ENCODE peak calls at places on chromosomes 2 and 18, in seven cellular contexts. One of them, this sample, is unnamed. For H3K9me3, the result is how much of the 10 kb centered on the place peaks cover.

GRCh38 chr2:186503827-186504606 is 18.0 kb downstream of the ZC3H15 start:
- DNase-seq in CD8-positive, alpha-beta T cell: no peak
- DNase-seq in heart right ventricle: no peak
- DNase-seq in colonic mucosa: no peak
- DNase-seq in HepG2: peak
- DNase-seq in RWPE2: no peak
- DNase-seq in transverse colon: no peak
- DNase-seq in this sample: no peak

GRCh38 chr18:11251891-11252270 is 102.5 kb upstream of the PIEZO2 start:
- DNase-seq in RWPE2: no peak
- DNase-seq in colonic mucosa: no peak
- DNase-seq in CD8-positive, alpha-beta T cell: no peak
- DNase-seq in heart right ventricle: no peak
- DNase-seq in HepG2: no peak
- DNase-seq in transverse colon: no peak
- DNase-seq in this sample: no peak

GRCh38 chr2:49255325-49256023 is 101.2 kb upstream of the FSHR start:
- DNase-seq in CD8-positive, alpha-beta T cell: no peak
- DNase-seq in heart right ventricle: no peak
- DNase-seq in transverse colon: no peak
- DNase-seq in RWPE2: no peak
- DNase-seq in colonic mucosa: no peak
- DNase-seq in HepG2: no peak
- DNase-seq in this sample: no peak

GRCh38 chr2:191835539-191836350 is 11.1 kb downstream of the CAVIN2 start:
- DNase-seq in heart right ventricle: no peak
- DNase-seq in CD8-positive, alpha-beta T cell: no peak
- DNase-seq in transverse colon: no peak
- DNase-seq in HepG2: no peak
- DNase-seq in RWPE2: no peak
- DNase-seq in colonic mucosa: no peak
- DNase-seq in this sample: no peak

GRCh38 chr2:140627136-140627535 is 1503.7 kb downstream of the LRP1B start:
- DNase-seq in CD8-positive, alpha-beta T cell: no peak
- DNase-seq in transverse colon: no peak
- DNase-seq in colonic mucosa: no peak
- DNase-seq in RWPE2: no peak
- DNase-seq in heart right ventricle: no peak
- DNase-seq in HepG2: no peak
- DNase-seq in this sample: no peak

GRCh38 chr2:8408560-8409460 is 273.0 kb upstream of the ID2 start:
- DNase-seq in HepG2: no peak
- DNase-seq in CD8-positive, alpha-beta T cell: no peak
- DNase-seq in RWPE2: no peak
- DNase-seq in transverse colon: no peak
- DNase-seq in colonic mucosa: no peak
- DNase-seq in heart right ventricle: no peak
- DNase-seq in this sample: no peak

GRCh38 chr18:12048827-12049175 is 44.8 kb upstream of the ANKRD62 start:
- DNase-seq in transverse colon: no peak
- DNase-seq in CD8-positive, alpha-beta T cell: no peak
- DNase-seq in colonic mucosa: no peak
- DNase-seq in RWPE2: no peak
- DNase-seq in heart right ventricle: no peak
- DNase-seq in HepG2: no peak
- DNase-seq in this sample: no peak

GRCh38 chr2:37586663-37587409 is 84.6 kb downstream of the CDC42EP3 start:
- DNase-seq in colonic mucosa: no peak
- DNase-seq in heart right ventricle: no peak
- DNase-seq in CD8-positive, alpha-beta T cell: no peak
- DNase-seq in transverse colon: no peak
- DNase-seq in HepG2: no peak
- DNase-seq in RWPE2: no peak
- DNase-seq in this sample: no peak

GRCh38 chr2:183123117-183123958 is 905 bp upstream of the NUP35 start:
- DNase-seq in CD8-positive, alpha-beta T cell: no peak
- DNase-seq in heart right ventricle: no peak
- DNase-seq in colonic mucosa: peak
- DNase-seq in RWPE2: no peak
- DNase-seq in HepG2: no peak
- DNase-seq in transverse colon: no peak
- DNase-seq in this sample: no peak

GRCh38 chr2:17976871-17977746 is 98.6 kb downstream of the KCNS3 start:
- DNase-seq in CD8-positive, alpha-beta T cell: no peak
- DNase-seq in heart right ventricle: peak
- DNase-seq in RWPE2: no peak
- DNase-seq in transverse colon: peak
- DNase-seq in colonic mucosa: no peak
- DNase-seq in HepG2: no peak
- DNase-seq in this sample: no peak

GRCh38 chr2:74525717-74526648 is at the start of gene DQX1:
- DNase-seq in transverse colon: peak
- DNase-seq in colonic mucosa: peak
- DNase-seq in HepG2: peak
- DNase-seq in CD8-positive, alpha-beta T cell: no peak
- DNase-seq in RWPE2: no peak
- DNase-seq in heart right ventricle: no peak
- DNase-seq in this sample: no peak

GRCh38 chr18:12401881-12402280 is 5.8 kb upstream of the PRELID3A start:
- DNase-seq in colonic mucosa: peak
- DNase-seq in transverse colon: no peak
- DNase-seq in CD8-positive, alpha-beta T cell: no peak
- DNase-seq in heart right ventricle: no peak
- DNase-seq in HepG2: no peak
- DNase-seq in RWPE2: no peak
- DNase-seq in this sample: no peak

GRCh38 chr2:20348542-20348941 is 2.1 kb downstream of the PUM2 start:
- DNase-seq in CD8-positive, alpha-beta T cell: no peak
- DNase-seq in colonic mucosa: peak
- DNase-seq in RWPE2: no peak
- DNase-seq in heart right ventricle: no peak
- DNase-seq in transverse colon: peak
- DNase-seq in HepG2: no peak
- DNase-seq in this sample: no peak

DNA sequence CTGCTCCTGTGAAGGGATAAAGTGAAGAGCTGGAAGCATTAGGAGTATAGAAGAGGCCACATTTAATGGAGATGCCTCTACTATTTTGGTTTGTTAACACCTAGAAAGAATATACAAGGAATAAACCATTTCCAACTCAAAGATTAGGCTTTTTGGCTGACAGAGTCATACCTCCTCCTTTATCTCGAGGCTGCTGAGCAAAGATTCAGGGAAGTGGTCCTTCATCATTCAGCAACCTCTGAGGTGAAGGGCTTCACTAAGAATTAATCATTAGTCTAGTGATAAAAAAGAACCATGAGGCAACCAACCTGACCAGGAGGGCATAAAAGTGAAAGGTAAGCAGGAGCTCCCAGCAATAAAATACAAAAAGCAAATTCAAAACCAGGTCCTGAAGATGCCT is 25.8 kb downstream of the AAK1 start:
- DNase-seq in colonic mucosa: no peak
- DNase-seq in CD8-positive, alpha-beta T cell: no peak
- DNase-seq in heart right ventricle: no peak
- DNase-seq in HepG2: no peak
- DNase-seq in RWPE2: no peak
- DNase-seq in transverse colon: no peak
- DNase-seq in this sample: no peak
- TF ChIP-seq CTCF in colonic mucosa: no peak
- TF ChIP-seq CTCF in CD8-positive, alpha-beta T cell: no peak
- TF ChIP-seq CTCF in heart right ventricle: no peak
- TF ChIP-seq CTCF in HepG2: no peak
- TF ChIP-seq CTCF in RWPE2: no peak
- TF ChIP-seq CTCF in transverse colon: no peak
- TF ChIP-seq CTCF in this sample: no peak

GRCh38 chr2:106062627-106063026 is 131.5 kb downstream of the UXS1 start:
- DNase-seq in CD8-positive, alpha-beta T cell: peak
- DNase-seq in RWPE2: no peak
- DNase-seq in transverse colon: no peak
- DNase-seq in HepG2: no peak
- DNase-seq in heart right ventricle: peak
- DNase-seq in colonic mucosa: no peak
- DNase-seq in this sample: no peak

GRCh38 chr2:106065983-106066826 is 127.9 kb downstream of the UXS1 start:
- DNase-seq in RWPE2: no peak
- DNase-seq in transverse colon: no peak
- DNase-seq in heart right ventricle: no peak
- DNase-seq in CD8-positive, alpha-beta T cell: no peak
- DNase-seq in colonic mucosa: no peak
- DNase-seq in HepG2: no peak
- DNase-seq in this sample: no peak

GRCh38 chr2:106068415-106068814 is 125.7 kb downstream of the UXS1 start:
- DNase-seq in RWPE2: no peak
- DNase-seq in heart right ventricle: no peak
- DNase-seq in HepG2: no peak
- DNase-seq in colonic mucosa: no peak
- DNase-seq in CD8-positive, alpha-beta T cell: no peak
- DNase-seq in transverse colon: no peak
- DNase-seq in this sample: no peak

GRCh38 chr2:106061971-106062370 is 132.1 kb downstream of the UXS1 start:
- DNase-seq in HepG2: no peak
- DNase-seq in heart right ventricle: no peak
- DNase-seq in transverse colon: no peak
- DNase-seq in RWPE2: no peak
- DNase-seq in colonic mucosa: no peak
- DNase-seq in CD8-positive, alpha-beta T cell: peak
- DNase-seq in this sample: no peak

DNA sequence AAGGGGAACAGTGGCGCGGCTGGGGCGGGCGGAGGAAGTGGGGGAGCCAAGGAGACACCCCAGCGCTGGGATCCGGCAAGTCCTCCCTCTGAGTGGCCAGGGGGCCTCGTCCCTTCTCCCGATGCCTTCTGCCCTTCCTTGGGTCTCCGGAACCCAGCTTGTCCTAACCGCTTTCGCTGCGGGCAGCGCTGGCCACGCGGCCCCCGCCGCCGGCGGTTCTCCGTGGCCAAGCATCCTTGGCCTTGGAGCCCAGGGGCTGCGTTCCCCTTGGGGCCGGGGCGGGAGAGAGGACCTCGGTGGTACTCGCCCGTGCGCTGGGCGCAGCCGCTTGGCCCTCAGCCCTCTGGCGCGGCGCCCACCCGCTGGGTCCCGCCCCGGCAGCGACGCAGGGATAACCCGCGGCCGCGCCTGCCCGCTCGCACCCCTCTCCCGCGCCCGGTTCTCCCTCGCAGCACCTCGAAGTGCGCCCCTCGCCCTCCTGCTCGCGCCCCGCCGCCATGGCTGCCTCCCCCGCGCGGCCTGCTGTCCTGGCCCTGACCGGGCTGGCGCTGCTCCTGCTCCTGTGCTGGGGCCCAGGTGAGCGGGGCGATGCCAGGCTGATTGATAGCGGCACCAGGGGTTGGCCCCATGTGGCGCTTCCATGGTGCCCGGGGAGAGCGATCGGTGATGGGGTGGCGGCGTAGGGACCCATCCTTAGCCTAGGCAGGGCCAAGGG is 128.7 kb downstream of the UXS1 start:
- DNase-seq in transverse colon: no peak
- DNase-seq in RWPE2: no peak
- DNase-seq in colonic mucosa: no peak
- DNase-seq in HepG2: no peak
- DNase-seq in CD8-positive, alpha-beta T cell: peak
- DNase-seq in heart right ventricle: no peak
- DNase-seq in this sample: no peak
- H3K4me3 ChIP-seq in transverse colon: peak
- H3K4me3 ChIP-seq in RWPE2: peak
- H3K4me3 ChIP-seq in colonic mucosa: peak
- H3K4me3 ChIP-seq in HepG2: no peak
- H3K4me3 ChIP-seq in CD8-positive, alpha-beta T cell: peak
- H3K4me3 ChIP-seq in heart right ventricle: peak
- H3K4me3 ChIP-seq in this sample: peak

DNA sequence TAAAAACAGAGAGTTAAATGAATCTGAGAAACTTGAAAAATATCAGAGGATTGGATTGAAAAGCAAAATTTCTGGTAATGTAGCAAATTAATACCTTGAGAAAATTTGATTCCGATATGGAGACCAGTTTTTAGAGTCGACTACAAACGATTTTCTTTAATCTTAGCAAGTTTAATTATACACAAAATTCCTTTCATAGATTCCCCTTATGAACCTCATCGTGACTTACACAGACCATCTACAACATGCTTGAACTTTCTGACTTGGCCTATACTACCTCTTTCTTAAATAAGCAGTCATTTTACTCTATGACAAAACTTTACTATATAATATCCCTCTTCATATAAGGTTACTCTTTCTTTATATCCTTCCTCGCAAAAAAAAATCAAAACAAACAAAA is 769.6 kb upstream of the CRIM1 start:
- DNase-seq in CD8-positive, alpha-beta T cell: no peak
- DNase-seq in heart right ventricle: no peak
- DNase-seq in RWPE2: no peak
- DNase-seq in transverse colon: no peak
- DNase-seq in HepG2: no peak
- DNase-seq in colonic mucosa: no peak
- DNase-seq in this sample: no peak
- H3K9me3 ChIP-seq in CD8-positive, alpha-beta T cell: under half
- H3K9me3 ChIP-seq in heart right ventricle: under half
- H3K9me3 ChIP-seq in RWPE2: under half
- H3K9me3 ChIP-seq in transverse colon: under half
- H3K9me3 ChIP-seq in HepG2: half or more
- H3K9me3 ChIP-seq in colonic mucosa: under half
- H3K9me3 ChIP-seq in this sample: under half

GRCh38 chr2:232891621-232892071 is 21.6 kb downstream of the SNORC start:
- DNase-seq in CD8-positive, alpha-beta T cell: no peak
- DNase-seq in HepG2: no peak
- DNase-seq in RWPE2: no peak
- DNase-seq in heart right ventricle: no peak
- DNase-seq in colonic mucosa: no peak
- DNase-seq in transverse colon: no peak
- DNase-seq in this sample: no peak

GRCh38 chr2:232892221-232892620 is 22.2 kb downstream of the SNORC start:
- DNase-seq in RWPE2: no peak
- DNase-seq in colonic mucosa: no peak
- DNase-seq in transverse colon: no peak
- DNase-seq in heart right ventricle: no peak
- DNase-seq in HepG2: no peak
- DNase-seq in CD8-positive, alpha-beta T cell: no peak
- DNase-seq in this sample: no peak

GRCh38 chr2:232894251-232894650 is 24.2 kb downstream of the SNORC start:
- DNase-seq in CD8-positive, alpha-beta T cell: no peak
- DNase-seq in colonic mucosa: no peak
- DNase-seq in heart right ventricle: no peak
- DNase-seq in transverse colon: no peak
- DNase-seq in HepG2: no peak
- DNase-seq in RWPE2: no peak
- DNase-seq in this sample: no peak

GRCh38 chr2:232893834-232894233 is 23.8 kb downstream of the SNORC start:
- DNase-seq in transverse colon: no peak
- DNase-seq in heart right ventricle: no peak
- DNase-seq in CD8-positive, alpha-beta T cell: no peak
- DNase-seq in HepG2: no peak
- DNase-seq in colonic mucosa: no peak
- DNase-seq in RWPE2: no peak
- DNase-seq in this sample: no peak

DNA sequence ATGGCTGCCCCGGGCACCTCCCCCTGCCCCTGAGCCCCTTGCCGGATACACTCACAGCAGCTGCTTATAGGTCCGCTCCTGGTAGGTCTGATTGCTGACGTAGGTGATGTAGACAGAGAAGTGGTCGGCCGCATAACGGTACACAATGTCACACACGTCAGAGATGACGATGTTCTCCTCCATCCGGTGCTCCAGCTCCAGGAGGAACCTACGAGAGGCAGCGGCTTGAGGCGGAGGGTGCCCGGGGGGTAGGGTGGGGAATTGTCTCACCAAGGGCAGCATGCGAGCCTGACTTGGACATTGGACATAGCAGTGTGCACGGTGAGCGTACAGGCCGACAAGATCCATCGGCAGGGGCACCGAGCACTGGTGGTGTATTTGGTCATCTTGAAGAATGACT is 22.8 kb downstream of the SNORC start:
- DNase-seq in transverse colon: no peak
- DNase-seq in CD8-positive, alpha-beta T cell: no peak
- DNase-seq in HepG2: no peak
- DNase-seq in colonic mucosa: no peak
- DNase-seq in heart right ventricle: no peak
- DNase-seq in RWPE2: peak
- DNase-seq in this sample: no peak
- TF ChIP-seq CTCF in transverse colon: no peak
- TF ChIP-seq CTCF in CD8-positive, alpha-beta T cell: no peak
- TF ChIP-seq CTCF in HepG2: no peak
- TF ChIP-seq CTCF in colonic mucosa: no peak
- TF ChIP-seq CTCF in heart right ventricle: no peak
- TF ChIP-seq CTCF in RWPE2: no peak
- TF ChIP-seq CTCF in this sample: no peak